ENCODE peak calls at places on chromosomes 1 and 21, in ten cellular contexts. One of them, this sample, is unnamed.
A peak's percentile ranks its signal among the peaks of the same experiment; 100 is the strongest.

GRCh38 chr1:222815367-222815765 is 527 bp downstream of the DISP1 start:
- DNase-seq in glutamatergic neuron: peak; percentile 51
- DNase-seq in T follicular helper cell: peak; percentile 18
- DNase-seq in T-helper 1 cell: no peak
- DNase-seq in right atrium auricular region: peak; percentile 75
- DNase-seq in activated CD4-positive, alpha-beta T cell treated with anti-CD3 and anti-CD28 coated beads for 48 hours: peak; percentile 84
- DNase-seq in DMS 273 treated with DMSO at 0.1 percent for 48 hours: peak; percentile 33
- DNase-seq in RWPE1: peak; percentile 58
- DNase-seq in effector CD4-positive, alpha-beta T cell: peak; percentile 28
- DNase-seq in mesendoderm: peak; percentile 53
- DNase-seq in this sample: peak; percentile 29

GRCh38 chr1:174659823-174660222 is 212.1 kb downstream of the GPR52 start:
- DNase-seq in glutamatergic neuron: no peak
- DNase-seq in T follicular helper cell: no peak
- DNase-seq in T-helper 1 cell: no peak
- DNase-seq in right atrium auricular region: no peak
- DNase-seq in activated CD4-positive, alpha-beta T cell treated with anti-CD3 and anti-CD28 coated beads for 48 hours: no peak
- DNase-seq in DMS 273 treated with DMSO at 0.1 percent for 48 hours: no peak
- DNase-seq in RWPE1: peak; percentile 53
- DNase-seq in effector CD4-positive, alpha-beta T cell: no peak
- DNase-seq in mesendoderm: no peak
- DNase-seq in this sample: no peak

GRCh38 chr1:2127181-2128145 is 67.1 kb downstream of the FAAP20 start:
- DNase-seq in glutamatergic neuron: no peak
- DNase-seq in T follicular helper cell: no peak
- DNase-seq in T-helper 1 cell: no peak
- DNase-seq in right atrium auricular region: no peak
- DNase-seq in activated CD4-positive, alpha-beta T cell treated with anti-CD3 and anti-CD28 coated beads for 48 hours: no peak
- DNase-seq in DMS 273 treated with DMSO at 0.1 percent for 48 hours: no peak
- DNase-seq in RWPE1: no peak
- DNase-seq in effector CD4-positive, alpha-beta T cell: no peak
- DNase-seq in mesendoderm: no peak
- DNase-seq in this sample: no peak

GRCh38 chr1:14552246-14552970 is 46.1 kb upstream of the KAZN start:
- DNase-seq in glutamatergic neuron: peak; percentile 17
- DNase-seq in T follicular helper cell: no peak
- DNase-seq in T-helper 1 cell: no peak
- DNase-seq in right atrium auricular region: peak; percentile 34
- DNase-seq in activated CD4-positive, alpha-beta T cell treated with anti-CD3 and anti-CD28 coated beads for 48 hours: no peak
- DNase-seq in DMS 273 treated with DMSO at 0.1 percent for 48 hours: no peak
- DNase-seq in RWPE1: no peak
- DNase-seq in effector CD4-positive, alpha-beta T cell: no peak
- DNase-seq in mesendoderm: no peak
- DNase-seq in this sample: no peak

GRCh38 chr1:49229555-49229954 is 452.9 kb upstream of the BEND5 start:
- DNase-seq in glutamatergic neuron: peak; percentile 19
- DNase-seq in T follicular helper cell: no peak
- DNase-seq in T-helper 1 cell: no peak
- DNase-seq in right atrium auricular region: no peak
- DNase-seq in activated CD4-positive, alpha-beta T cell treated with anti-CD3 and anti-CD28 coated beads for 48 hours: no peak
- DNase-seq in DMS 273 treated with DMSO at 0.1 percent for 48 hours: no peak
- DNase-seq in RWPE1: no peak
- DNase-seq in effector CD4-positive, alpha-beta T cell: no peak
- DNase-seq in mesendoderm: peak; percentile 9
- DNase-seq in this sample: no peak

GRCh38 chr1:10833630-10834557 is 37.4 kb upstream of the CASZ1 start:
- DNase-seq in glutamatergic neuron: no peak
- DNase-seq in T follicular helper cell: no peak
- DNase-seq in T-helper 1 cell: no peak
- DNase-seq in right atrium auricular region: no peak
- DNase-seq in activated CD4-positive, alpha-beta T cell treated with anti-CD3 and anti-CD28 coated beads for 48 hours: no peak
- DNase-seq in DMS 273 treated with DMSO at 0.1 percent for 48 hours: no peak
- DNase-seq in RWPE1: no peak
- DNase-seq in effector CD4-positive, alpha-beta T cell: no peak
- DNase-seq in mesendoderm: peak; percentile 40
- DNase-seq in this sample: no peak

GRCh38 chr1:161781995-161782394 is 15.9 kb downstream of the ATF6 start:
- DNase-seq in glutamatergic neuron: no peak
- DNase-seq in T follicular helper cell: no peak
- DNase-seq in T-helper 1 cell: no peak
- DNase-seq in right atrium auricular region: no peak
- DNase-seq in activated CD4-positive, alpha-beta T cell treated with anti-CD3 and anti-CD28 coated beads for 48 hours: no peak
- DNase-seq in DMS 273 treated with DMSO at 0.1 percent for 48 hours: no peak
- DNase-seq in RWPE1: no peak
- DNase-seq in effector CD4-positive, alpha-beta T cell: no peak
- DNase-seq in mesendoderm: no peak
- DNase-seq in this sample: no peak

GRCh38 chr1:11598461-11598860 is 55.8 kb downstream of the FBXO2 start:
- DNase-seq in glutamatergic neuron: no peak
- DNase-seq in T follicular helper cell: no peak
- DNase-seq in T-helper 1 cell: no peak
- DNase-seq in right atrium auricular region: no peak
- DNase-seq in activated CD4-positive, alpha-beta T cell treated with anti-CD3 and anti-CD28 coated beads for 48 hours: no peak
- DNase-seq in DMS 273 treated with DMSO at 0.1 percent for 48 hours: no peak
- DNase-seq in RWPE1: peak; percentile 18
- DNase-seq in effector CD4-positive, alpha-beta T cell: no peak
- DNase-seq in mesendoderm: no peak
- DNase-seq in this sample: no peak

GRCh38 chr1:9903801-9904527 is 6.1 kb downstream of the CTNNBIP1 start:
- DNase-seq in glutamatergic neuron: no peak
- DNase-seq in T follicular helper cell: no peak
- DNase-seq in T-helper 1 cell: no peak
- DNase-seq in right atrium auricular region: no peak
- DNase-seq in activated CD4-positive, alpha-beta T cell treated with anti-CD3 and anti-CD28 coated beads for 48 hours: peak; percentile 40
- DNase-seq in DMS 273 treated with DMSO at 0.1 percent for 48 hours: no peak
- DNase-seq in RWPE1: no peak
- DNase-seq in effector CD4-positive, alpha-beta T cell: no peak
- DNase-seq in mesendoderm: no peak
- DNase-seq in this sample: no peak

GRCh38 chr1:115135681-115136080 is 46.4 kb upstream of the TSPAN2 start:
- DNase-seq in glutamatergic neuron: no peak
- DNase-seq in T follicular helper cell: no peak
- DNase-seq in T-helper 1 cell: no peak
- DNase-seq in right atrium auricular region: no peak
- DNase-seq in activated CD4-positive, alpha-beta T cell treated with anti-CD3 and anti-CD28 coated beads for 48 hours: no peak
- DNase-seq in DMS 273 treated with DMSO at 0.1 percent for 48 hours: no peak
- DNase-seq in RWPE1: no peak
- DNase-seq in effector CD4-positive, alpha-beta T cell: no peak
- DNase-seq in mesendoderm: no peak
- DNase-seq in this sample: no peak

GRCh38 chr21:39319251-39319756 is 5.9 kb upstream of the BRWD1 start:
- DNase-seq in glutamatergic neuron: no peak
- DNase-seq in T follicular helper cell: no peak
- DNase-seq in T-helper 1 cell: no peak
- DNase-seq in right atrium auricular region: peak; percentile 70
- DNase-seq in activated CD4-positive, alpha-beta T cell treated with anti-CD3 and anti-CD28 coated beads for 48 hours: no peak
- DNase-seq in DMS 273 treated with DMSO at 0.1 percent for 48 hours: no peak
- DNase-seq in RWPE1: no peak
- DNase-seq in effector CD4-positive, alpha-beta T cell: no peak
- DNase-seq in mesendoderm: no peak
- DNase-seq in this sample: no peak

GRCh38 chr1:183048087-183049085 is 25.2 kb downstream of the LAMC1 start:
- DNase-seq in glutamatergic neuron: no peak
- DNase-seq in T follicular helper cell: no peak
- DNase-seq in T-helper 1 cell: no peak
- DNase-seq in right atrium auricular region: no peak
- DNase-seq in activated CD4-positive, alpha-beta T cell treated with anti-CD3 and anti-CD28 coated beads for 48 hours: no peak
- DNase-seq in DMS 273 treated with DMSO at 0.1 percent for 48 hours: no peak
- DNase-seq in RWPE1: no peak
- DNase-seq in effector CD4-positive, alpha-beta T cell: no peak
- DNase-seq in mesendoderm: no peak
- DNase-seq in this sample: no peak

GRCh38 chr1:64469614-64469976 is 334 bp upstream of the CACHD1 start:
- DNase-seq in glutamatergic neuron: no peak
- DNase-seq in T follicular helper cell: no peak
- DNase-seq in T-helper 1 cell: no peak
- DNase-seq in right atrium auricular region: no peak
- DNase-seq in activated CD4-positive, alpha-beta T cell treated with anti-CD3 and anti-CD28 coated beads for 48 hours: no peak
- DNase-seq in DMS 273 treated with DMSO at 0.1 percent for 48 hours: no peak
- DNase-seq in RWPE1: no peak
- DNase-seq in effector CD4-positive, alpha-beta T cell: no peak
- DNase-seq in mesendoderm: no peak
- DNase-seq in this sample: no peak

This sample was measured in effector CD8-positive, alpha-beta T cell.